ENCODE peak calls at places on chromosomes 1 and 21, in nine cellular contexts. X is left ventricle myocardium inferior; Z is BE2C; V is islet precursor cell; O is effector memory CD8-positive, alpha-beta T cell; C is NCI-H510A; R is T-helper 9 cell; L is A673; Y is lower lobe of right lung. E is an unnamed sample.

GRCh38 chr1:13888351-13888996 is 188.5 kb downstream of the PRDM2 start:
- DNase-seq in X (no peak), Z (no peak), V (no peak), O (no peak), C (no peak), R (no peak), L (no peak), Y (no peak), E (no peak)

GRCh38 chr1:55717111-55717510 is 501.9 kb upstream of the USP24 start:
- DNase-seq in X (no peak), Z (no peak), V (no peak), O (no peak), C (no peak), R (no peak), L (no peak), Y (no peak), E (no peak)

GRCh38 chr1:44377925-44378784 is 23.1 kb upstream of the ERI3 start:
- DNase-seq in X (peak), Z (peak), V (peak), O (peak), C (peak), R (peak), L (peak), Y (peak), E (no peak)

GRCh38 chr1:67741121-67741520 is 56.1 kb downstream of the GADD45A start:
- DNase-seq in X (no peak), Z (no peak), V (no peak), O (no peak), C (no peak), R (no peak), L (no peak), Y (no peak), E (no peak)

GRCh38 chr1:8816306-8816705 is 1.1 kb downstream of the RERE start:
- DNase-seq in X (no peak), Z (no peak), V (peak), O (no peak), C (no peak), R (no peak), L (no peak), Y (no peak), E (no peak)

GRCh38 chr1:231091853-231092301 is 51.8 kb upstream of the FAM89A start:
- DNase-seq in X (no peak), Z (no peak), V (peak), O (peak), C (no peak), R (peak), L (peak), Y (peak), E (no peak)

GRCh38 chr1:118945460-118945859 is 42.7 kb downstream of the TBX15 start:
- DNase-seq in X (no peak), Z (no peak), V (no peak), O (no peak), C (no peak), R (no peak), L (peak), Y (no peak), E (no peak)

GRCh38 chr1:42939216-42939615 is 19.5 kb downstream of the SLC2A1 start:
- DNase-seq in X (no peak), Z (no peak), V (peak), O (no peak), C (no peak), R (no peak), L (no peak), Y (no peak), E (no peak)

GRCh38 chr1:99645199-99645598 is 714 bp upstream of the PALMD start:
- DNase-seq in X (no peak), Z (no peak), V (no peak), O (no peak), C (no peak), R (no peak), L (no peak), Y (no peak), E (no peak)

GRCh38 chr1:201714542-201715276 is 114.2 kb upstream of the IPO9 start:
- DNase-seq in X (peak), Z (peak), V (peak), O (no peak), C (no peak), R (no peak), L (peak), Y (peak), E (peak)

GRCh38 chr1:113912594-113913311 is 7.6 kb downstream of the DCLRE1B start:
- DNase-seq in X (peak), Z (no peak), V (no peak), O (no peak), C (no peak), R (no peak), L (no peak), Y (no peak), E (no peak)

GRCh38 chr1:22689505-22689904 is 21.1 kb upstream of the EPHB2 start:
- DNase-seq in X (no peak), Z (no peak), V (peak), O (no peak), C (peak), R (no peak), L (no peak), Y (no peak), E (peak)

GRCh38 chr21:39121600-39122355 is 61.5 kb downstream of the PSMG1 start:
- DNase-seq in X (no peak), Z (no peak), V (no peak), O (no peak), C (no peak), R (no peak), L (no peak), Y (no peak), E (no peak)

GRCh38 chr1:12037486-12038355 is 18.4 kb downstream of the MIIP start:
- DNase-seq in X (no peak), Z (no peak), V (no peak), O (no peak), C (no peak), R (no peak), L (no peak), Y (no peak), E (no peak)

GRCh38 chr1:40799351-40799867 is 15.8 kb downstream of the KCNQ4 start:
- DNase-seq in X (no peak), Z (no peak), V (no peak), O (no peak), C (no peak), R (no peak), L (no peak), Y (no peak), E (peak)

GRCh38 chr1:113860891-113861290 is 10.6 kb downstream of the PTPN22 start:
- DNase-seq in X (no peak), Z (no peak), V (no peak), O (no peak), C (no peak), R (no peak), L (peak), Y (no peak), E (no peak)

GRCh38 chr1:9878421-9878820 is 31.6 kb downstream of the CTNNBIP1 start:
- DNase-seq in X (no peak), Z (no peak), V (no peak), O (no peak), C (no peak), R (no peak), L (no peak), Y (no peak), E (no peak)

GRCh38 chr1:30416221-30416820 is 307.1 kb downstream of the MATN1 start:
- DNase-seq in X (no peak), Z (no peak), V (peak), O (no peak), C (no peak), R (no peak), L (no peak), Y (no peak), E (peak)

GRCh38 chr1:224212618-224213037 is 29.6 kb downstream of the DEGS1 start:
- DNase-seq in X (no peak), Z (no peak), V (peak), O (no peak), C (no peak), R (no peak), L (no peak), Y (peak), E (peak)

GRCh38 chr1:65255088-65256050 is 54.0 kb upstream of the DNAJC6 start:
- DNase-seq in X (no peak), Z (peak), V (peak), O (no peak), C (no peak), R (no peak), L (no peak), Y (no peak), E (no peak)

GRCh38 chr1:66211521-66211920 is 322.4 kb upstream of the SGIP1 start:
- DNase-seq in X (no peak), Z (no peak), V (no peak), O (no peak), C (no peak), R (no peak), L (no peak), Y (no peak), E (no peak)

GRCh38 chr1:45010855-45011811 is at the start of gene HECTD3:
- DNase-seq in X (peak), Z (peak), V (peak), O (peak), C (peak), R (peak), L (peak), Y (peak), E (peak)

GRCh38 chr21:17513214-17514123 is 626 bp downstream of the CXADR start:
- DNase-seq in X (no peak), Z (peak), V (peak), O (no peak), C (peak), R (peak), L (peak), Y (peak), E (no peak)

GRCh38 chr1:117128323-117129079 is 7.0 kb upstream of the TRIM45 start:
- DNase-seq in X (no peak), Z (no peak), V (no peak), O (no peak), C (no peak), R (no peak), L (peak), Y (no peak), E (no peak)

GRCh38 chr21:38027901-38028300 is 111.6 kb upstream of the KCNJ6 start:
- DNase-seq in X (no peak), Z (no peak), V (no peak), O (no peak), C (no peak), R (no peak), L (no peak), Y (no peak), E (no peak)

GRCh38 chr21:21137986-21138385 is 139.8 kb downstream of the NCAM2 start:
- DNase-seq in X (no peak), Z (no peak), V (no peak), O (no peak), C (no peak), R (no peak), L (no peak), Y (no peak), E (no peak)

GRCh38 chr1:36874271-36875017 is 159.9 kb downstream of the GRIK3 start:
- DNase-seq in X (no peak), Z (no peak), V (peak), O (no peak), C (no peak), R (no peak), L (no peak), Y (no peak), E (peak)

GRCh38 chr1:211332839-211333238 is 6.2 kb downstream of the TRAF5 start:
- DNase-seq in X (no peak), Z (no peak), V (no peak), O (no peak), C (no peak), R (no peak), L (no peak), Y (no peak), E (no peak)

GRCh38 chr1:8727809-8728213 is 89.6 kb downstream of the RERE start:
- DNase-seq in X (peak), Z (peak), V (no peak), O (no peak), C (no peak), R (no peak), L (peak), Y (no peak), E (no peak)

GRCh38 chr1:226406401-226406881 is 1.5 kb downstream of the PARP1 start:
- DNase-seq in X (no peak), Z (no peak), V (no peak), O (no peak), C (no peak), R (no peak), L (no peak), Y (no peak), E (no peak)

GRCh38 chr1:23194119-23194984 is 22.9 kb downstream of the HTR1D start:
- DNase-seq in X (no peak), Z (no peak), V (peak), O (no peak), C (no peak), R (no peak), L (no peak), Y (no peak), E (no peak)

GRCh38 chr1:204150702-204151561 is 912 bp downstream of the ETNK2 start:
- DNase-seq in X (no peak), Z (peak), V (peak), O (no peak), C (no peak), R (no peak), L (peak), Y (peak), E (no peak)

GRCh38 chr1:177383715-177384114 is 213.0 kb downstream of the BRINP2 start:
- DNase-seq in X (no peak), Z (no peak), V (no peak), O (no peak), C (no peak), R (no peak), L (no peak), Y (no peak), E (no peak)

GRCh38 chr1:78728359-78728758 is 78.7 kb downstream of the IFI44 start:
- DNase-seq in X (no peak), Z (no peak), V (no peak), O (no peak), C (no peak), R (no peak), L (no peak), Y (no peak), E (no peak)

GRCh38 chr1:167442142-167442848 is 76.0 kb downstream of the CD247 start:
- DNase-seq in X (peak), Z (peak), V (peak), O (peak), C (peak), R (peak), L (peak), Y (peak), E (peak)

GRCh38 chr1:78718566-78718965 is 68.9 kb downstream of the IFI44 start:
- DNase-seq in X (no peak), Z (no peak), V (no peak), O (no peak), C (no peak), R (no peak), L (no peak), Y (no peak), E (no peak)

GRCh38 chr1:224175615-224176014 is 7.4 kb upstream of the DEGS1 start:
- DNase-seq in X (no peak), Z (peak), V (peak), O (no peak), C (peak), R (no peak), L (no peak), Y (no peak), E (peak)

GRCh38 chr1:56095924-56096655 is 483.3 kb downstream of the PLPP3 start:
- DNase-seq in X (no peak), Z (no peak), V (no peak), O (no peak), C (no peak), R (no peak), L (no peak), Y (no peak), E (peak)

GRCh38 chr1:27045973-27046558 is 33.4 kb upstream of the TENT5B start:
- DNase-seq in X (peak), Z (peak), V (peak), O (peak), C (no peak), R (peak), L (peak), Y (peak), E (peak)